ENCODE peak calls at places on chromosome 5, in four cellular contexts. One of them, this sample, is unnamed.

GRCh38 chr5:13278148-13278547 is 666.3 kb downstream of the DNAH5 start:
- DNase-seq in fibroblast of the aortic adventitia: no peak
- DNase-seq in stomach: no peak
- DNase-seq in CD8-positive, alpha-beta T cell: no peak
- DNase-seq in this sample: no peak

GRCh38 chr5:31361906-31362900 is 168.7 kb downstream of the CDH6 start:
- DNase-seq in stomach: no peak
- DNase-seq in fibroblast of the aortic adventitia: peak
- DNase-seq in CD8-positive, alpha-beta T cell: no peak
- DNase-seq in this sample: no peak

GRCh38 chr5:311963-312362 is 9.6 kb upstream of the AHRR start:
- DNase-seq in stomach: no peak
- DNase-seq in fibroblast of the aortic adventitia: no peak
- DNase-seq in CD8-positive, alpha-beta T cell: no peak
- DNase-seq in this sample: no peak

GRCh38 chr5:84383296-84383815 is 1.3 kb downstream of the EDIL3 start:
- DNase-seq in CD8-positive, alpha-beta T cell: no peak
- DNase-seq in stomach: no peak
- DNase-seq in fibroblast of the aortic adventitia: no peak
- DNase-seq in this sample: no peak

GRCh38 chr5:141590127-141590526 is 28.7 kb downstream of the DIAPH1 start:
- DNase-seq in stomach: no peak
- DNase-seq in fibroblast of the aortic adventitia: no peak
- DNase-seq in CD8-positive, alpha-beta T cell: no peak
- DNase-seq in this sample: no peak

GRCh38 chr5:51661646-51662265 is 278.5 kb downstream of the ISL1 start:
- DNase-seq in stomach: no peak
- DNase-seq in fibroblast of the aortic adventitia: no peak
- DNase-seq in CD8-positive, alpha-beta T cell: no peak
- DNase-seq in this sample: no peak

GRCh38 chr5:142012186-142012785 is 541 bp downstream of the GNPDA1 start:
- DNase-seq in CD8-positive, alpha-beta T cell: peak
- DNase-seq in stomach: peak
- DNase-seq in fibroblast of the aortic adventitia: peak
- DNase-seq in this sample: no peak

GRCh38 chr5:37714756-37715155 is 125.1 kb downstream of the GDNF start:
- DNase-seq in CD8-positive, alpha-beta T cell: no peak
- DNase-seq in fibroblast of the aortic adventitia: no peak
- DNase-seq in stomach: no peak
- DNase-seq in this sample: no peak

GRCh38 chr5:74035521-74035937 is 409.5 kb downstream of the ARHGEF28 start:
- DNase-seq in stomach: no peak
- DNase-seq in CD8-positive, alpha-beta T cell: no peak
- DNase-seq in fibroblast of the aortic adventitia: peak
- DNase-seq in this sample: no peak

GRCh38 chr5:135900276-135900675 is 4.6 kb upstream of the IL9 start:
- DNase-seq in CD8-positive, alpha-beta T cell: no peak
- DNase-seq in stomach: no peak
- DNase-seq in fibroblast of the aortic adventitia: no peak
- DNase-seq in this sample: no peak

GRCh38 chr5:111404270-111404769 is 108.0 kb downstream of the STARD4 start:
- DNase-seq in fibroblast of the aortic adventitia: no peak
- DNase-seq in CD8-positive, alpha-beta T cell: no peak
- DNase-seq in stomach: no peak
- DNase-seq in this sample: no peak

GRCh38 chr5:152503206-152503605 is 98.1 kb upstream of the NMUR2 start:
- DNase-seq in fibroblast of the aortic adventitia: no peak
- DNase-seq in CD8-positive, alpha-beta T cell: no peak
- DNase-seq in stomach: no peak
- DNase-seq in this sample: no peak

GRCh38 chr5:151020304-151021031 is at the start of gene GPX3:
- DNase-seq in CD8-positive, alpha-beta T cell: no peak
- DNase-seq in stomach: peak
- DNase-seq in fibroblast of the aortic adventitia: no peak
- DNase-seq in this sample: no peak

GRCh38 chr5:134578578-134579283 is 53.3 kb downstream of the JADE2 start:
- DNase-seq in fibroblast of the aortic adventitia: no peak
- DNase-seq in stomach: no peak
- DNase-seq in CD8-positive, alpha-beta T cell: no peak
- DNase-seq in this sample: no peak

GRCh38 chr5:37668524-37669047 is 171.3 kb downstream of the GDNF start:
- DNase-seq in CD8-positive, alpha-beta T cell: no peak
- DNase-seq in fibroblast of the aortic adventitia: peak
- DNase-seq in stomach: peak
- DNase-seq in this sample: peak

GRCh38 chr5:5702934-5703333 is 280.5 kb downstream of the ICE1 start:
- DNase-seq in stomach: no peak
- DNase-seq in CD8-positive, alpha-beta T cell: no peak
- DNase-seq in fibroblast of the aortic adventitia: no peak
- DNase-seq in this sample: no peak

GRCh38 chr5:125310749-125311148 is 564.3 kb upstream of the ZNF608 start:
- DNase-seq in CD8-positive, alpha-beta T cell: no peak
- DNase-seq in stomach: no peak
- DNase-seq in fibroblast of the aortic adventitia: peak
- DNase-seq in this sample: no peak

DNA sequence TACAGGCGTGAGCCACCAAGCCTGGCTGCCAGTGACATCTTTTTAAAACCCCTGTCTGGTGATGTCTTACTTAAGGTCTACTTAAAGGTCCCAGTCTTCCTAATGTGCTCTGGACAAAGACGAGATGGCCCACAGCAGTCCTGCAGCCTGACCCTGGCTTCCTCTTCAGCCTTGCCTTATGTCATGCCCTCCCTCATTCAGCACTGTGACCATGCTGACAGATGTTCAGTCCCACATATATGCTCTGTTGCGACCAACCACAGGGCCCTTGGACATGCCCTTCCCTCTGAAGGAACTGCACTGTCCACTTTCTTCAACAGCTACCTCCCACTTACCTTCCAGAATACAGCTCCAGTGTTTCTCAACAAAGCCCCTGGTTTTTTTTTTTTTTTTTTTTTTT is 172.8 kb upstream of the PANK3 start:
- DNase-seq in stomach: no peak
- DNase-seq in fibroblast of the aortic adventitia: no peak
- DNase-seq in CD8-positive, alpha-beta T cell: no peak
- DNase-seq in this sample: no peak
- TF ChIP-seq CTCF in stomach: no peak
- TF ChIP-seq CTCF in fibroblast of the aortic adventitia: no peak
- TF ChIP-seq CTCF in CD8-positive, alpha-beta T cell: no peak
- TF ChIP-seq CTCF in this sample: no peak

GRCh38 chr5:180259260-180259611 is 32.6 kb downstream of the MAPK9 start:
- DNase-seq in stomach: no peak
- DNase-seq in fibroblast of the aortic adventitia: no peak
- DNase-seq in CD8-positive, alpha-beta T cell: no peak
- DNase-seq in this sample: no peak
- H3K4me3 ChIP-seq in stomach: no peak
- H3K4me3 ChIP-seq in fibroblast of the aortic adventitia: no peak
- H3K4me3 ChIP-seq in CD8-positive, alpha-beta T cell: no peak
- H3K4me3 ChIP-seq in this sample: no peak

GRCh38 chr5:69029292-69029691 is 64.5 kb upstream of the SLC30A5 start:
- DNase-seq in stomach: no peak
- DNase-seq in fibroblast of the aortic adventitia: no peak
- DNase-seq in CD8-positive, alpha-beta T cell: no peak
- DNase-seq in this sample: no peak
- TF ChIP-seq CTCF in stomach: no peak
- TF ChIP-seq CTCF in fibroblast of the aortic adventitia: no peak
- TF ChIP-seq CTCF in CD8-positive, alpha-beta T cell: no peak
- TF ChIP-seq CTCF in this sample: no peak

GRCh38 chr5:173688708-173689107 is 72.3 kb upstream of the BOD1 start:
- DNase-seq in stomach: no peak
- DNase-seq in CD8-positive, alpha-beta T cell: no peak
- DNase-seq in fibroblast of the aortic adventitia: no peak
- DNase-seq in this sample: no peak

GRCh38 chr5:173689713-173690360 is 73.4 kb upstream of the BOD1 start:
- DNase-seq in fibroblast of the aortic adventitia: no peak
- DNase-seq in CD8-positive, alpha-beta T cell: no peak
- DNase-seq in stomach: peak
- DNase-seq in this sample: no peak

GRCh38 chr5:173691931-173692330 is 75.5 kb upstream of the BOD1 start:
- DNase-seq in CD8-positive, alpha-beta T cell: no peak
- DNase-seq in fibroblast of the aortic adventitia: no peak
- DNase-seq in stomach: no peak
- DNase-seq in this sample: no peak

GRCh38 chr5:173686950-173687349 is 70.5 kb upstream of the BOD1 start:
- DNase-seq in stomach: no peak
- DNase-seq in fibroblast of the aortic adventitia: no peak
- DNase-seq in CD8-positive, alpha-beta T cell: no peak
- DNase-seq in this sample: no peak

GRCh38 chr5:173689171-173689676 is 72.8 kb upstream of the BOD1 start:
- DNase-seq in CD8-positive, alpha-beta T cell: no peak
- DNase-seq in fibroblast of the aortic adventitia: no peak
- DNase-seq in stomach: peak
- DNase-seq in this sample: no peak
- H3K4me3 ChIP-seq in CD8-positive, alpha-beta T cell: no peak
- H3K4me3 ChIP-seq in fibroblast of the aortic adventitia: no peak
- H3K4me3 ChIP-seq in stomach: peak
- H3K4me3 ChIP-seq in this sample: no peak

This sample was measured in BJ.